ENCODE peak calls at places on chromosomes 16 and 17, in nine cellular contexts. U is transverse colon, K is hepatocyte, R is esophagus muscularis mucosa, Y is fibroblast of mammary gland, W is neural progenitor cell, F is breast epithelium, P is fibroblast of villous mesenchyme, J is lower leg skin. C is an unnamed sample.

GRCh38 chr17:21173543-21173942 is 40.4 kb downstream of the TMEM11 start:
- DNase-seq in U (no peak), K (no peak), R (no peak), Y (no peak), W (no peak), F (no peak), P (no peak), J (no peak), C (no peak)

GRCh38 chr17:17413215-17413792 is 63.5 kb upstream of the MED9 start:
- DNase-seq in U (no peak), K (no peak), R (no peak), Y (no peak), W (no peak), F (no peak), P (no peak), J (no peak), C (no peak)

GRCh38 chr17:48351916-48352332 is 78.1 kb downstream of the SKAP1 start:
- DNase-seq in U (no peak), K (peak; percentile 36), R (no peak), Y (peak; percentile 66), W (peak; percentile 34), F (no peak), P (peak; percentile 59), J (no peak), C (peak; percentile 63)

GRCh38 chr17:61248399-61248798 is 151.2 kb upstream of the TBX2 start:
- DNase-seq in U (peak; percentile 60), K (peak; percentile 67), R (no peak), Y (peak; percentile 74), W (no peak), F (no peak), P (peak; percentile 78), J (no peak), C (no peak)

GRCh38 chr16:20079106-20079505 is 5.4 kb upstream of the GPR139 start:
- DNase-seq in U (no peak), K (no peak), R (no peak), Y (no peak), W (no peak), F (no peak), P (no peak), J (no peak), C (no peak)

GRCh38 chr16:1990336-1991134 is 765 bp downstream of the SYNGR3 start:
- DNase-seq in U (peak; percentile 77), K (peak; percentile 78), R (no peak), Y (no peak), W (peak; percentile 86), F (no peak), P (no peak), J (no peak), C (no peak)

GRCh38 chr16:69397821-69398521 is 12.2 kb upstream of the TERF2 start:
- DNase-seq in U (no peak), K (peak; percentile 79), R (no peak), Y (peak; percentile 86), W (peak; percentile 76), F (no peak), P (peak; percentile 88), J (no peak), C (peak; percentile 90)

GRCh38 chr17:39071573-39071972 is 79.9 kb downstream of the PLXDC1 start:
- DNase-seq in U (no peak), K (no peak), R (no peak), Y (no peak), W (no peak), F (no peak), P (no peak), J (no peak), C (no peak)

GRCh38 chr16:85570735-85571562 is 42.2 kb upstream of the GSE1 start:
- DNase-seq in U (peak; percentile 58), K (no peak), R (no peak), Y (no peak), W (no peak), F (no peak), P (no peak), J (peak; percentile 68), C (no peak)

GRCh38 chr16:57736419-57737281 is 1.1 kb downstream of the KATNB1 start:
- DNase-seq in U (peak; percentile 55), K (peak; percentile 83), R (no peak), Y (peak; percentile 75), W (peak; percentile 67), F (no peak), P (peak; percentile 78), J (no peak), C (peak; percentile 84)

GRCh38 chr16:71214771-71215381 is 15.6 kb downstream of the HYDIN start:
- DNase-seq in U (no peak), K (no peak), R (no peak), Y (peak; percentile 0), W (no peak), F (no peak), P (peak; percentile 10), J (no peak), C (peak; percentile 13)

GRCh38 chr17:57636985-57637667 is 108.0 kb downstream of the CCDC182 start:
- DNase-seq in U (peak; percentile 25), K (no peak), R (no peak), Y (no peak), W (no peak), F (no peak), P (no peak), J (no peak), C (peak; percentile 25)

GRCh38 chr17:37043201-37043600 is 94.4 kb downstream of the AATF start:
- DNase-seq in U (no peak), K (no peak), R (no peak), Y (no peak), W (no peak), F (no peak), P (peak; percentile 11), J (no peak), C (peak; percentile 44)

GRCh38 chr17:68431661-68432071 is 25.6 kb downstream of the WIPI1 start:
- DNase-seq in U (no peak), K (peak; percentile 29), R (no peak), Y (peak; percentile 43), W (peak; percentile 65), F (no peak), P (peak; percentile 35), J (no peak), C (peak; percentile 80)

GRCh38 chr17:79684132-79684985 is 46.4 kb upstream of the ENPP7 start:
- DNase-seq in U (no peak), K (no peak), R (no peak), Y (no peak), W (no peak), F (no peak), P (peak; percentile 11), J (no peak), C (no peak)

GRCh38 chr17:44901323-44901965 is 2.2 kb upstream of the EFTUD2 start:
- DNase-seq in U (no peak), K (no peak), R (no peak), Y (peak; percentile 80), W (no peak), F (no peak), P (peak; percentile 55), J (no peak), C (peak; percentile 50)

GRCh38 chr16:21611546-21612384 is 12.4 kb downstream of the METTL9 start:
- DNase-seq in U (no peak), K (no peak), R (no peak), Y (peak; percentile 32), W (peak; percentile 59), F (no peak), P (peak; percentile 65), J (no peak), C (peak; percentile 51)

GRCh38 chr17:49972486-49973270 is 3.7 kb downstream of the DLX4 start:
- DNase-seq in U (no peak), K (no peak), R (no peak), Y (no peak), W (peak; percentile 65), F (no peak), P (no peak), J (no peak), C (no peak)

GRCh38 chr16:1559446-1559975 is 26.0 kb downstream of the TMEM204 start:
- DNase-seq in U (no peak), K (no peak), R (no peak), Y (no peak), W (no peak), F (no peak), P (no peak), J (no peak), C (no peak)

DNA sequence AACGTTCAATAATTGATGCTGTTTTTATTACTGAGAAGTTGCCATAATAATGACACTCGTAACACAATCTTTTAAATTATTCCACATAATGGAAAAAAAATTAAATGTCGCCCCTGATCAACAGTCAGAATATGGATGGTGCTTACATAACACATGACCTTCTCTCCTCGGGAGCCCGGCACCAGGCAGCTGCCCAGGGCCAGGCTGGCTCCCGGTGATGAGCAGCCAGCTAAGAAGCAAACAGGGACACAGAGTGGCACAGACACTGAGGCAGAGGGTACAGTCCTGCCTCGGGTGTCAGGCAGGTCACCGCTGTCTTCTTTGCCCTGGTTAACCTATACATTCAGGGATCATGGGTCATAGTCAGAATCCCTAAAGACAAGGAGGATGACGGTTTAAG is 137.9 kb downstream of the SLC39A11 start:
- DNase-seq in U (no peak), K (no peak), R (no peak), Y (no peak), W (no peak), F (no peak), P (no peak), J (no peak), C (no peak)
- TF ChIP-seq CTCF in U (no peak), K (no peak), R (no peak), Y (no peak), W (no peak), F (no peak), P (no peak), J (no peak), C (no peak)

DNA sequence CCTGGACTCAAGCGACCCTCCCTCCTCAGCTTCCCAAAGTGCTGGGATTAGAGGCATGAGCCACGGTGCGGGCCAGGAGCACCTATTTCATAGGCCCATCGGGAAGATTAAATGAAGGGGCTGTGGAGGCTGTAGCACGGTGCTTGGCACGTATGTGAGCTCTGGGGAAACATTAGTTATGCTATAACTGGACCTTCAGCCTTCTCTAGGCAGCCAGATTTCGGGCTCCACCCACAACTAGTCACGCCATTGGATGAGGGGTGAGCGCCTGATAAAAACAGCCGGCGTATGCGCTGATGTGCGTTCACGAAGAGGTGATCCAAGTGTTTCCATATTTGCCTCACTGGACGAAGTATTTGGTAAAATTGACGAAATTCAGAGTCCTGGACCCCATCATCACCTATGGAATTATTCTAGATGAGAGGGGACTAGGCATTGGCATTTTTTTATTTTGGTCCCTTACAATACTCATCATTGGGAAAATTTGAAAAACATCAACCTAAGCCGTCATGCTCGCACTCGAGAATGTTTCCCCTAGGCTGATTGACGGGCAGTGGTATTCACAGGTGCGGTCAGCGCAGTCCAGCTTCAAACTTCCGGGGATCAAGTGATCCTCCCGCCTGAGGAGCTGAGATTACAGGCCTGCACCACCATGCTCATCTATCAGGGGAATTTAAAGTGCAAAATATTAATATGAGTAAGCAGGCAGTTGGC is 1.8 kb upstream of the ANKRD11 start:
- DNase-seq in U (no peak), K (no peak), R (no peak), Y (peak; percentile 56), W (no peak), F (no peak), P (peak; percentile 46), J (no peak), C (no peak)
- H3K4me3 ChIP-seq in U (no peak overlapping the region), K (peak overlapping the region; percentile 51), R (peak overlapping the region; percentile 97), Y (peak overlapping the region; percentile 66), W (peak overlapping the region; percentile 90), F (peak overlapping the region; percentile 99), P (peak overlapping the region; percentile 91), J (no peak overlapping the region), C (peak overlapping the region; percentile 92)

GRCh38 chr16:83473109-83473508 is 334.7 kb upstream of the HSBP1 start:
- DNase-seq in U (no peak), K (peak; percentile 23), R (no peak), Y (peak; percentile 27), W (no peak), F (no peak), P (peak; percentile 88), J (peak; percentile 20), C (peak; percentile 68)
- TF ChIP-seq CTCF in U (no peak), K (no peak), R (no peak), Y (no peak), W (no peak), F (no peak), P (no peak), J (no peak), C (no peak)

GRCh38 chr16:47719713-47720112 is 258.6 kb downstream of the PHKB start:
- DNase-seq in U (no peak), K (no peak), R (no peak), Y (no peak), W (no peak), F (no peak), P (no peak), J (no peak), C (no peak)
- H3K4me3 ChIP-seq in U (no peak overlapping the region), K (no peak overlapping the region), R (no peak overlapping the region), Y (no peak overlapping the region), W (no peak overlapping the region), F (no peak overlapping the region), P (no peak overlapping the region), J (no peak overlapping the region), C (no peak overlapping the region)